ENCODE peak calls at places on chromosomes 13 and 19, in seven cellular contexts. One of them, this sample, is unnamed.

GRCh38 chr19:56309511-56310185 is 5.0 kb downstream of the ZSCAN5A start:
- DNase-seq in cortex of kidney: no peak
- DNase-seq in NCI-H1092 treated with DMSO at 0.1 percent for 48 hours: peak; percentile 3
- DNase-seq in hepatocyte: peak; percentile 69
- DNase-seq in myocyte: peak; percentile 26
- DNase-seq in stimulated activated CD4-positive, alpha-beta T cell treated with anti-CD3 and anti-CD28 coated beads, Interleukin-4, amount 100 ng/mL, for 1 hour: peak; percentile 61
- DNase-seq in lower lobe of right lung: peak; percentile 81
- DNase-seq in this sample: peak; percentile 85

GRCh38 chr13:40340368-40341085 is 325.9 kb downstream of the FOXO1 start:
- DNase-seq in cortex of kidney: no peak
- DNase-seq in NCI-H1092 treated with DMSO at 0.1 percent for 48 hours: no peak
- DNase-seq in hepatocyte: no peak
- DNase-seq in myocyte: peak; percentile 32
- DNase-seq in stimulated activated CD4-positive, alpha-beta T cell treated with anti-CD3 and anti-CD28 coated beads, Interleukin-4, amount 100 ng/mL, for 1 hour: no peak
- DNase-seq in lower lobe of right lung: no peak
- DNase-seq in this sample: no peak

GRCh38 chr19:46373573-46374359 is 26.9 kb downstream of the PPP5C start:
- DNase-seq in cortex of kidney: no peak
- DNase-seq in NCI-H1092 treated with DMSO at 0.1 percent for 48 hours: peak; percentile 94
- DNase-seq in hepatocyte: peak; percentile 57
- DNase-seq in myocyte: peak; percentile 93
- DNase-seq in stimulated activated CD4-positive, alpha-beta T cell treated with anti-CD3 and anti-CD28 coated beads, Interleukin-4, amount 100 ng/mL, for 1 hour: no peak
- DNase-seq in lower lobe of right lung: peak; percentile 93
- DNase-seq in this sample: no peak

GRCh38 chr19:39765091-39766076 is 13.3 kb upstream of the LEUTX start:
- DNase-seq in cortex of kidney: no peak
- DNase-seq in NCI-H1092 treated with DMSO at 0.1 percent for 48 hours: no peak
- DNase-seq in hepatocyte: peak; percentile 77
- DNase-seq in myocyte: peak; percentile 59
- DNase-seq in stimulated activated CD4-positive, alpha-beta T cell treated with anti-CD3 and anti-CD28 coated beads, Interleukin-4, amount 100 ng/mL, for 1 hour: peak; percentile 36
- DNase-seq in lower lobe of right lung: peak; percentile 43
- DNase-seq in this sample: peak; percentile 77

GRCh38 chr13:31846182-31846938 is 107.0 kb downstream of the RXFP2 start:
- DNase-seq in cortex of kidney: no peak
- DNase-seq in NCI-H1092 treated with DMSO at 0.1 percent for 48 hours: peak; percentile 79
- DNase-seq in hepatocyte: peak; percentile 93
- DNase-seq in myocyte: peak; percentile 94
- DNase-seq in stimulated activated CD4-positive, alpha-beta T cell treated with anti-CD3 and anti-CD28 coated beads, Interleukin-4, amount 100 ng/mL, for 1 hour: peak; percentile 59
- DNase-seq in lower lobe of right lung: peak; percentile 93
- DNase-seq in this sample: peak; percentile 90

GRCh38 chr19:54390942-54391577 is 24.2 kb upstream of the TTYH1 start:
- DNase-seq in cortex of kidney: no peak
- DNase-seq in NCI-H1092 treated with DMSO at 0.1 percent for 48 hours: peak; percentile 27
- DNase-seq in hepatocyte: peak; percentile 84
- DNase-seq in myocyte: peak; percentile 73
- DNase-seq in stimulated activated CD4-positive, alpha-beta T cell treated with anti-CD3 and anti-CD28 coated beads, Interleukin-4, amount 100 ng/mL, for 1 hour: peak; percentile 59
- DNase-seq in lower lobe of right lung: no peak
- DNase-seq in this sample: peak; percentile 84

GRCh38 chr13:85204668-85205344 is 594.4 kb downstream of the SLITRK6 start:
- DNase-seq in cortex of kidney: no peak
- DNase-seq in NCI-H1092 treated with DMSO at 0.1 percent for 48 hours: no peak
- DNase-seq in hepatocyte: no peak
- DNase-seq in myocyte: no peak
- DNase-seq in stimulated activated CD4-positive, alpha-beta T cell treated with anti-CD3 and anti-CD28 coated beads, Interleukin-4, amount 100 ng/mL, for 1 hour: no peak
- DNase-seq in lower lobe of right lung: no peak
- DNase-seq in this sample: no peak

GRCh38 chr13:49649244-49649962 is 21.1 kb downstream of the ARL11 start:
- DNase-seq in cortex of kidney: no peak
- DNase-seq in NCI-H1092 treated with DMSO at 0.1 percent for 48 hours: no peak
- DNase-seq in hepatocyte: peak; percentile 32
- DNase-seq in myocyte: peak; percentile 70
- DNase-seq in stimulated activated CD4-positive, alpha-beta T cell treated with anti-CD3 and anti-CD28 coated beads, Interleukin-4, amount 100 ng/mL, for 1 hour: no peak
- DNase-seq in lower lobe of right lung: no peak
- DNase-seq in this sample: no peak

GRCh38 chr13:32984857-32985626 is 31.2 kb upstream of the KL start:
- DNase-seq in cortex of kidney: no peak
- DNase-seq in NCI-H1092 treated with DMSO at 0.1 percent for 48 hours: peak; percentile 56
- DNase-seq in hepatocyte: no peak
- DNase-seq in myocyte: no peak
- DNase-seq in stimulated activated CD4-positive, alpha-beta T cell treated with anti-CD3 and anti-CD28 coated beads, Interleukin-4, amount 100 ng/mL, for 1 hour: no peak
- DNase-seq in lower lobe of right lung: no peak
- DNase-seq in this sample: no peak

GRCh38 chr13:75800545-75800944 is 164.4 kb downstream of the LMO7 start:
- DNase-seq in cortex of kidney: no peak
- DNase-seq in NCI-H1092 treated with DMSO at 0.1 percent for 48 hours: no peak
- DNase-seq in hepatocyte: no peak
- DNase-seq in myocyte: no peak
- DNase-seq in stimulated activated CD4-positive, alpha-beta T cell treated with anti-CD3 and anti-CD28 coated beads, Interleukin-4, amount 100 ng/mL, for 1 hour: no peak
- DNase-seq in lower lobe of right lung: no peak
- DNase-seq in this sample: no peak

GRCh38 chr19:57389730-57390598 is at the start of gene ZNF548:
- DNase-seq in cortex of kidney: peak; percentile 34
- DNase-seq in NCI-H1092 treated with DMSO at 0.1 percent for 48 hours: peak; percentile 94
- DNase-seq in hepatocyte: peak; percentile 98
- DNase-seq in myocyte: peak; percentile 99
- DNase-seq in stimulated activated CD4-positive, alpha-beta T cell treated with anti-CD3 and anti-CD28 coated beads, Interleukin-4, amount 100 ng/mL, for 1 hour: peak; percentile 96
- DNase-seq in lower lobe of right lung: peak; percentile 97
- DNase-seq in this sample: peak; percentile 99

GRCh38 chr13:107379398-107380155 is 811.6 kb upstream of the ARGLU1 start:
- DNase-seq in cortex of kidney: no peak
- DNase-seq in NCI-H1092 treated with DMSO at 0.1 percent for 48 hours: no peak
- DNase-seq in hepatocyte: no peak
- DNase-seq in myocyte: no peak
- DNase-seq in stimulated activated CD4-positive, alpha-beta T cell treated with anti-CD3 and anti-CD28 coated beads, Interleukin-4, amount 100 ng/mL, for 1 hour: no peak
- DNase-seq in lower lobe of right lung: no peak
- DNase-seq in this sample: no peak

GRCh38 chr19:31838163-31838798 is 489.0 kb upstream of the TSHZ3 start:
- DNase-seq in cortex of kidney: no peak
- DNase-seq in NCI-H1092 treated with DMSO at 0.1 percent for 48 hours: no peak
- DNase-seq in hepatocyte: no peak
- DNase-seq in myocyte: no peak
- DNase-seq in stimulated activated CD4-positive, alpha-beta T cell treated with anti-CD3 and anti-CD28 coated beads, Interleukin-4, amount 100 ng/mL, for 1 hour: no peak
- DNase-seq in lower lobe of right lung: no peak
- DNase-seq in this sample: no peak

GRCh38 chr19:15452111-15453047 is 2.6 kb upstream of the WIZ start:
- DNase-seq in cortex of kidney: no peak
- DNase-seq in NCI-H1092 treated with DMSO at 0.1 percent for 48 hours: peak; percentile 24
- DNase-seq in hepatocyte: peak; percentile 86
- DNase-seq in myocyte: peak; percentile 97
- DNase-seq in stimulated activated CD4-positive, alpha-beta T cell treated with anti-CD3 and anti-CD28 coated beads, Interleukin-4, amount 100 ng/mL, for 1 hour: peak; percentile 19
- DNase-seq in lower lobe of right lung: peak; percentile 91
- DNase-seq in this sample: peak; percentile 73

GRCh38 chr13:81140675-81141074 is 799.7 kb upstream of the SPRY2 start:
- DNase-seq in cortex of kidney: no peak
- DNase-seq in NCI-H1092 treated with DMSO at 0.1 percent for 48 hours: no peak
- DNase-seq in hepatocyte: no peak
- DNase-seq in myocyte: no peak
- DNase-seq in stimulated activated CD4-positive, alpha-beta T cell treated with anti-CD3 and anti-CD28 coated beads, Interleukin-4, amount 100 ng/mL, for 1 hour: no peak
- DNase-seq in lower lobe of right lung: no peak
- DNase-seq in this sample: no peak

GRCh38 chr19:5580116-5580515 is 12.4 kb upstream of the TINCR start:
- DNase-seq in cortex of kidney: no peak
- DNase-seq in NCI-H1092 treated with DMSO at 0.1 percent for 48 hours: peak; percentile 83
- DNase-seq in hepatocyte: no peak
- DNase-seq in myocyte: no peak
- DNase-seq in stimulated activated CD4-positive, alpha-beta T cell treated with anti-CD3 and anti-CD28 coated beads, Interleukin-4, amount 100 ng/mL, for 1 hour: no peak
- DNase-seq in lower lobe of right lung: no peak
- DNase-seq in this sample: no peak

GRCh38 chr19:8257052-8257443 is 47.9 kb downstream of the CERS4 start:
- DNase-seq in cortex of kidney: no peak
- DNase-seq in NCI-H1092 treated with DMSO at 0.1 percent for 48 hours: no peak
- DNase-seq in hepatocyte: peak; percentile 38
- DNase-seq in myocyte: no peak
- DNase-seq in stimulated activated CD4-positive, alpha-beta T cell treated with anti-CD3 and anti-CD28 coated beads, Interleukin-4, amount 100 ng/mL, for 1 hour: no peak
- DNase-seq in lower lobe of right lung: no peak
- DNase-seq in this sample: no peak

GRCh38 chr13:111652676-111653075 is 332.2 kb downstream of the TEX29 start:
- DNase-seq in cortex of kidney: no peak
- DNase-seq in NCI-H1092 treated with DMSO at 0.1 percent for 48 hours: no peak
- DNase-seq in hepatocyte: no peak
- DNase-seq in myocyte: no peak
- DNase-seq in stimulated activated CD4-positive, alpha-beta T cell treated with anti-CD3 and anti-CD28 coated beads, Interleukin-4, amount 100 ng/mL, for 1 hour: no peak
- DNase-seq in lower lobe of right lung: no peak
- DNase-seq in this sample: peak; percentile 10